ENCODE peak calls at places on chromosome 10, in ten cellular contexts. One of them, this sample, is unnamed.

GRCh38 chr10:86385806-86386205 is 19.2 kb upstream of the GRID1 start:
- DNase-seq in prostate gland: no peak
- DNase-seq in body of pancreas: no peak
- DNase-seq in OCI-LY7: no peak
- DNase-seq in upper lobe of right lung: peak; percentile 6
- DNase-seq in H9: no peak
- DNase-seq in testis: no peak
- DNase-seq in IMR-90: no peak
- DNase-seq in lung: peak; percentile 18
- DNase-seq in pancreas: no peak
- DNase-seq in this sample: no peak

GRCh38 chr10:111983970-111984525 is 199.5 kb downstream of the GPAM start:
- DNase-seq in prostate gland: no peak
- DNase-seq in body of pancreas: no peak
- DNase-seq in OCI-LY7: no peak
- DNase-seq in upper lobe of right lung: no peak
- DNase-seq in H9: no peak
- DNase-seq in testis: no peak
- DNase-seq in IMR-90: no peak
- DNase-seq in lung: no peak
- DNase-seq in pancreas: no peak
- DNase-seq in this sample: no peak

GRCh38 chr10:23522345-23522744 is 83.5 kb downstream of the OTUD1 start:
- DNase-seq in prostate gland: no peak
- DNase-seq in body of pancreas: no peak
- DNase-seq in OCI-LY7: no peak
- DNase-seq in upper lobe of right lung: no peak
- DNase-seq in H9: no peak
- DNase-seq in testis: no peak
- DNase-seq in IMR-90: no peak
- DNase-seq in lung: no peak
- DNase-seq in pancreas: no peak
- DNase-seq in this sample: no peak

GRCh38 chr10:7988985-7989384 is 65.5 kb upstream of the GATA3 start:
- DNase-seq in prostate gland: no peak
- DNase-seq in body of pancreas: no peak
- DNase-seq in OCI-LY7: peak; percentile 22
- DNase-seq in upper lobe of right lung: no peak
- DNase-seq in H9: no peak
- DNase-seq in testis: peak; percentile 79
- DNase-seq in IMR-90: no peak
- DNase-seq in lung: no peak
- DNase-seq in pancreas: no peak
- DNase-seq in this sample: no peak

GRCh38 chr10:93687737-93688136 is 14.7 kb downstream of the FRA10AC1 start:
- DNase-seq in prostate gland: no peak
- DNase-seq in body of pancreas: no peak
- DNase-seq in OCI-LY7: no peak
- DNase-seq in upper lobe of right lung: no peak
- DNase-seq in H9: no peak
- DNase-seq in testis: no peak
- DNase-seq in IMR-90: no peak
- DNase-seq in lung: no peak
- DNase-seq in pancreas: no peak
- DNase-seq in this sample: no peak

GRCh38 chr10:51246156-51246555 is 171.9 kb downstream of the PRKG1 start:
- DNase-seq in prostate gland: peak; percentile 6
- DNase-seq in body of pancreas: no peak
- DNase-seq in OCI-LY7: no peak
- DNase-seq in upper lobe of right lung: no peak
- DNase-seq in H9: no peak
- DNase-seq in testis: no peak
- DNase-seq in IMR-90: no peak
- DNase-seq in lung: no peak
- DNase-seq in pancreas: no peak
- DNase-seq in this sample: no peak

GRCh38 chr10:131211146-131211545 is 100.4 kb downstream of the TCERG1L start:
- DNase-seq in prostate gland: no peak
- DNase-seq in body of pancreas: no peak
- DNase-seq in OCI-LY7: no peak
- DNase-seq in upper lobe of right lung: peak; percentile 38
- DNase-seq in H9: peak; percentile 12
- DNase-seq in testis: no peak
- DNase-seq in IMR-90: no peak
- DNase-seq in lung: no peak
- DNase-seq in pancreas: no peak
- DNase-seq in this sample: no peak

GRCh38 chr10:89633484-89633883 is 11.6 kb downstream of the PANK1 start:
- DNase-seq in prostate gland: no peak
- DNase-seq in body of pancreas: no peak
- DNase-seq in OCI-LY7: no peak
- DNase-seq in upper lobe of right lung: no peak
- DNase-seq in H9: no peak
- DNase-seq in testis: no peak
- DNase-seq in IMR-90: peak; percentile 91
- DNase-seq in lung: no peak
- DNase-seq in pancreas: no peak
- DNase-seq in this sample: peak; percentile 70

GRCh38 chr10:73529089-73529832 is 33.4 kb upstream of the PPP3CB start:
- DNase-seq in prostate gland: peak; percentile 71
- DNase-seq in body of pancreas: peak; percentile 73
- DNase-seq in OCI-LY7: peak; percentile 84
- DNase-seq in upper lobe of right lung: no peak
- DNase-seq in H9: peak; percentile 71
- DNase-seq in testis: peak; percentile 73
- DNase-seq in IMR-90: peak; percentile 81
- DNase-seq in lung: peak; percentile 51
- DNase-seq in pancreas: no peak
- DNase-seq in this sample: peak; percentile 16

GRCh38 chr10:62244785-62245595 is 23.7 kb downstream of the RTKN2 start:
- DNase-seq in prostate gland: peak; percentile 67
- DNase-seq in body of pancreas: peak; percentile 44
- DNase-seq in OCI-LY7: peak; percentile 86
- DNase-seq in upper lobe of right lung: no peak
- DNase-seq in H9: no peak
- DNase-seq in testis: peak; percentile 72
- DNase-seq in IMR-90: peak; percentile 83
- DNase-seq in lung: no peak
- DNase-seq in pancreas: no peak
- DNase-seq in this sample: no peak

GRCh38 chr10:6542999-6543430 is 37.1 kb downstream of the PRKCQ start:
- DNase-seq in prostate gland: no peak
- DNase-seq in body of pancreas: no peak
- DNase-seq in OCI-LY7: peak; percentile 72
- DNase-seq in upper lobe of right lung: no peak
- DNase-seq in H9: no peak
- DNase-seq in testis: no peak
- DNase-seq in IMR-90: no peak
- DNase-seq in lung: no peak
- DNase-seq in pancreas: no peak
- DNase-seq in this sample: no peak

GRCh38 chr10:1044146-1044545 is 4.8 kb downstream of the IDI1 start:
- DNase-seq in prostate gland: no peak
- DNase-seq in body of pancreas: no peak
- DNase-seq in OCI-LY7: no peak
- DNase-seq in upper lobe of right lung: no peak
- DNase-seq in H9: no peak
- DNase-seq in testis: no peak
- DNase-seq in IMR-90: no peak
- DNase-seq in lung: no peak
- DNase-seq in pancreas: no peak
- DNase-seq in this sample: no peak

GRCh38 chr10:92242910-92243671 is 47.8 kb downstream of the CPEB3 start:
- DNase-seq in prostate gland: peak; percentile 63
- DNase-seq in body of pancreas: peak; percentile 81
- DNase-seq in OCI-LY7: peak; percentile 77
- DNase-seq in upper lobe of right lung: peak; percentile 70
- DNase-seq in H9: peak; percentile 56
- DNase-seq in testis: peak; percentile 84
- DNase-seq in IMR-90: peak; percentile 64
- DNase-seq in lung: peak; percentile 63
- DNase-seq in pancreas: peak; percentile 62
- DNase-seq in this sample: peak; percentile 53

GRCh38 chr10:119306514-119306951 is 99.2 kb downstream of the GRK5 start:
- DNase-seq in prostate gland: no peak
- DNase-seq in body of pancreas: no peak
- DNase-seq in OCI-LY7: peak; percentile 96
- DNase-seq in upper lobe of right lung: no peak
- DNase-seq in H9: no peak
- DNase-seq in testis: no peak
- DNase-seq in IMR-90: no peak
- DNase-seq in lung: no peak
- DNase-seq in pancreas: no peak
- DNase-seq in this sample: peak; percentile 58
- H3K4me1 ChIP-seq in prostate gland: no peaks in the 10 kb centered on the region
- H3K4me1 ChIP-seq in body of pancreas: peaks cover 26% of the 10 kb centered on the region
- H3K4me1 ChIP-seq in OCI-LY7: peaks cover 90% of the 10 kb centered on the region
- H3K4me1 ChIP-seq in upper lobe of right lung: peaks cover 33% of the 10 kb centered on the region
- H3K4me1 ChIP-seq in H9: no peaks in the 10 kb centered on the region
- H3K4me1 ChIP-seq in testis: no peaks in the 10 kb centered on the region
- H3K4me1 ChIP-seq in IMR-90: peaks cover 29% of the 10 kb centered on the region
- H3K4me1 ChIP-seq in lung: peaks cover 39% of the 10 kb centered on the region
- H3K4me1 ChIP-seq in pancreas: peaks cover 17% of the 10 kb centered on the region
- H3K4me1 ChIP-seq in this sample: peaks cover 25% of the 10 kb centered on the region

DNA sequence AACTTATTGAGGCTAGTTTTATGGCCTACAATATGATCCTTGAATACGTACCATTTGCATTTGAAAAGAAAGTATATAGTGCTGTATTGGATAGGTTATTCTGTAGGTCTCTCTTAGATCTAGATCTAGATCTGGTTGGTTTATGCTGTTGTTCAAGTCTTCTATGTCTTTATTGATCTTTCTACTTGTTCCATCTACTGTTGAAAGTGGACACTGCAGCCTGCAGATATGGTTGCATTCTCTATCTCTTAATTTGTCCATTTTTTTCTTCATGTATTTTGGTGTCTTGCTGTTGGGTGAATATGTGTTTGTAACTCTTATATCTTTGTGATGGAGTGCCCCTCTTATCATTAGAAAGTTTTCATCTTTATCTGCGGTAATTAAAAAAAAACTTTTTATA is 139.4 kb upstream of the PCDH15 start:
- DNase-seq in prostate gland: no peak
- DNase-seq in body of pancreas: no peak
- DNase-seq in OCI-LY7: no peak
- DNase-seq in upper lobe of right lung: no peak
- DNase-seq in H9: no peak
- DNase-seq in testis: no peak
- DNase-seq in IMR-90: no peak
- DNase-seq in lung: no peak
- DNase-seq in pancreas: no peak
- DNase-seq in this sample: peak; percentile 5
- TF ChIP-seq CTCF in prostate gland: no peak
- TF ChIP-seq CTCF in body of pancreas: no peak
- TF ChIP-seq CTCF in OCI-LY7: no peak
- TF ChIP-seq CTCF in upper lobe of right lung: no peak
- TF ChIP-seq CTCF in H9: no peak
- TF ChIP-seq CTCF in testis: no peak
- TF ChIP-seq CTCF in IMR-90: no peak
- TF ChIP-seq CTCF in lung: no peak
- TF ChIP-seq CTCF in pancreas: no peak
- TF ChIP-seq CTCF in this sample: peak; percentile 35

GRCh38 chr10:34815174-34816066 is at the start of gene PARD3:
- DNase-seq in prostate gland: peak; percentile 68
- DNase-seq in body of pancreas: peak; percentile 78
- DNase-seq in OCI-LY7: no peak
- DNase-seq in upper lobe of right lung: peak; percentile 86
- DNase-seq in H9: peak; percentile 82
- DNase-seq in testis: peak; percentile 77
- DNase-seq in IMR-90: peak; percentile 51
- DNase-seq in lung: peak; percentile 61
- DNase-seq in pancreas: peak; percentile 90
- DNase-seq in this sample: peak; percentile 29

GRCh38 chr10:34812771-34813170 is 2.3 kb downstream of the PARD3 start:
- DNase-seq in prostate gland: no peak
- DNase-seq in body of pancreas: no peak
- DNase-seq in OCI-LY7: no peak
- DNase-seq in upper lobe of right lung: no peak
- DNase-seq in H9: no peak
- DNase-seq in testis: no peak
- DNase-seq in IMR-90: no peak
- DNase-seq in lung: no peak
- DNase-seq in pancreas: no peak
- DNase-seq in this sample: no peak

GRCh38 chr10:34816067-34817002 is 1.2 kb upstream of the PARD3 start:
- DNase-seq in prostate gland: peak; percentile 21
- DNase-seq in body of pancreas: no peak
- DNase-seq in OCI-LY7: no peak
- DNase-seq in upper lobe of right lung: no peak
- DNase-seq in H9: peak; percentile 34
- DNase-seq in testis: peak; percentile 45
- DNase-seq in IMR-90: peak; percentile 30
- DNase-seq in lung: no peak
- DNase-seq in pancreas: no peak
- DNase-seq in this sample: peak; percentile 33

GRCh38 chr10:34813626-34814227 is 1.4 kb downstream of the PARD3 start:
- DNase-seq in prostate gland: peak; percentile 26
- DNase-seq in body of pancreas: peak; percentile 43
- DNase-seq in OCI-LY7: no peak
- DNase-seq in upper lobe of right lung: no peak
- DNase-seq in H9: no peak
- DNase-seq in testis: peak; percentile 66
- DNase-seq in IMR-90: peak; percentile 62
- DNase-seq in lung: no peak
- DNase-seq in pancreas: no peak
- DNase-seq in this sample: no peak

GRCh38 chr10:34814228-34815173 is 595 bp downstream of the PARD3 start:
- DNase-seq in prostate gland: peak; percentile 40
- DNase-seq in body of pancreas: peak; percentile 62
- DNase-seq in OCI-LY7: no peak
- DNase-seq in upper lobe of right lung: peak; percentile 77
- DNase-seq in H9: peak; percentile 73
- DNase-seq in testis: peak; percentile 49
- DNase-seq in IMR-90: peak; percentile 27
- DNase-seq in lung: no peak
- DNase-seq in pancreas: peak; percentile 80
- DNase-seq in this sample: no peak
- H3K27ac ChIP-seq in prostate gland: peak overlapping the region; percentile 91
- H3K27ac ChIP-seq in body of pancreas: peak overlapping the region; percentile 93
- H3K27ac ChIP-seq in OCI-LY7: no peak overlapping the region
- H3K27ac ChIP-seq in upper lobe of right lung: peak overlapping the region; percentile 83
- H3K27ac ChIP-seq in H9: no peak overlapping the region
- H3K27ac ChIP-seq in testis: peak overlapping the region; percentile 84
- H3K27ac ChIP-seq in IMR-90: peak overlapping the region; percentile 93
- H3K27ac ChIP-seq in lung: peak overlapping the region; percentile 85
- H3K27ac ChIP-seq in pancreas: peak overlapping the region; percentile 77
- H3K27ac ChIP-seq in this sample: peak overlapping the region; percentile 84

DNA sequence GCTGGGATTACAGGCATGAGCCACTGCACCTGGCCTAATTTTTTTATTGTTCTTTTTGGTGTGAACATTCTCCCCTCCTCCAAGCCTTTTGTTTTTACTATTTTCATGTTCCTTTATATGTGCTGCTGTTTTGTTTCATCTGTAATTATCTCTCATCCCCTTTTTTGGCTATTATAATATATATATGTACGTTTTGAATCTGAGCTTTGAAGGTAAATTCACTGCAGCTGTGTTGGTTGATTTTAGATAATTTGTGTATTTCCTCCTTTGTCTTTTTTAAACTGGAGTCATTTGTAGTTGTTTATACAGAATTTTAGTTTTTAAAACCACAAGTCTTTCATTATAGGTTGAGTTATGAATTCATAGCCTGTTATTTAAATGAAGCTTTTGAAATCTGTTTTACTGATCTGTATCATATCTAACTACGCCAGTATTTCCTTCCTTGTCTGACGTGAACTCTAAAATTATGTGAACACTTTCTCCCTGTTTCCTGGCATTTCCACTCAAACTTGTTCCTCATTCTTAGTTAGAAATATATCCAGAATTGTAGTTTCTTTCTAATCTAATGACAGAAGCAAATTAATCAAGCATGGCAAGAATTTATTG is 54.9 kb downstream of the PTEN start:
- DNase-seq in prostate gland: no peak
- DNase-seq in body of pancreas: no peak
- DNase-seq in OCI-LY7: no peak
- DNase-seq in upper lobe of right lung: no peak
- DNase-seq in H9: no peak
- DNase-seq in testis: no peak
- DNase-seq in IMR-90: no peak
- DNase-seq in lung: no peak
- DNase-seq in pancreas: no peak
- DNase-seq in this sample: no peak
- H3K4me1 ChIP-seq in prostate gland: no peaks in the 10 kb centered on the region
- H3K4me1 ChIP-seq in body of pancreas: peaks cover 46% of the 10 kb centered on the region
- H3K4me1 ChIP-seq in OCI-LY7: peaks cover 48% of the 10 kb centered on the region
- H3K4me1 ChIP-seq in upper lobe of right lung: peaks cover 22% of the 10 kb centered on the region
- H3K4me1 ChIP-seq in H9: peaks cover 5% of the 10 kb centered on the region
- H3K4me1 ChIP-seq in testis: peaks cover 5% of the 10 kb centered on the region
- H3K4me1 ChIP-seq in IMR-90: peaks cover 5% of the 10 kb centered on the region
- H3K4me1 ChIP-seq in lung: peaks cover 8% of the 10 kb centered on the region
- H3K4me1 ChIP-seq in pancreas: peaks cover 22% of the 10 kb centered on the region
- H3K4me1 ChIP-seq in this sample: peaks cover 12% of the 10 kb centered on the region

This sample was measured in foreskin keratinocyte.